ENCODE peak calls at places on chromosome 12, in six cellular contexts. X, A, N, M, P and Q are unnamed samples.

GRCh38 chr12:587551-588322 is 75.5 kb downstream of the NINJ2 start:
- DNase-seq in M (no peak), N (no peak), A (no peak), P (no peak), X (no peak), Q (no peak)

GRCh38 chr12:17030338-17030737 is 424.4 kb upstream of the LMO3 start:
- DNase-seq in X (no peak), M (no peak), P (no peak), A (no peak), N (no peak), Q (no peak)

GRCh38 chr12:107106241-107107025 is 13.1 kb upstream of the CRY1 start:
- DNase-seq in N (no peak), P (no peak), M (no peak), X (no peak), A (no peak), Q (no peak)

GRCh38 chr12:29743801-29744200 is 39.9 kb downstream of the TMTC1 start:
- DNase-seq in P (no peak), A (no peak), X (peak; percentile 79), M (peak; percentile 11), N (no peak), Q (no peak)

GRCh38 chr12:48786591-48787544 is 2.0 kb downstream of the ADCY6 start:
- DNase-seq in A (no peak), P (no peak), N (no peak), M (no peak), X (no peak), Q (no peak)

GRCh38 chr12:96308881-96309280 is 91.4 kb downstream of the CDK17 start:
- DNase-seq in X (no peak), P (no peak), N (no peak), M (peak; percentile 7), A (no peak), Q (no peak)

GRCh38 chr12:62931481-62931880 is 3.5 kb downstream of the PPM1H start:
- DNase-seq in M (no peak), N (no peak), P (no peak), A (no peak), X (no peak), Q (no peak)

GRCh38 chr12:111546758-111547383 is 52.2 kb downstream of the ATXN2 start:
- DNase-seq in M (no peak), P (no peak), N (no peak), X (peak; percentile 38), A (no peak), Q (no peak)

GRCh38 chr12:50283924-50284236 is 560 bp upstream of the LIMA1 start:
- DNase-seq in P (no peak), X (no peak), N (no peak), A (no peak), M (no peak), Q (no peak)

GRCh38 chr12:22709292-22709691 is 84.3 kb downstream of the ETNK1 start:
- DNase-seq in M (no peak), P (peak; percentile 21), A (no peak), X (peak; percentile 24), N (no peak), Q (no peak)

GRCh38 chr12:34289431-34290190 is 267.3 kb downstream of the ALG10 start:
- DNase-seq in N (no peak), P (no peak), X (no peak), M (no peak), A (no peak), Q (no peak)

GRCh38 chr12:109512608-109513007 is 35.2 kb downstream of the UBE3B start:
- DNase-seq in M (no peak), A (no peak), N (no peak), P (no peak), X (no peak), Q (no peak)

GRCh38 chr12:52495385-52495784 is 2.3 kb upstream of the KRT6A start:
- DNase-seq in N (no peak), X (peak; percentile 72), P (peak; percentile 18), A (peak; percentile 35), M (no peak), Q (no peak)

GRCh38 chr12:31274520-31275300 is 51.2 kb downstream of the SINHCAF start:
- DNase-seq in M (no peak), X (no peak), P (no peak), A (no peak), N (no peak), Q (no peak)

GRCh38 chr12:105400227-105400626 is 69.7 kb downstream of the C12orf75 start:
- DNase-seq in A (no peak), P (no peak), N (no peak), X (no peak), M (no peak), Q (no peak)

GRCh38 chr12:977163-977562 is 13.9 kb upstream of the ERC1 start:
- DNase-seq in M (no peak), A (no peak), X (no peak), N (no peak), P (no peak), Q (no peak)

GRCh38 chr12:48966177-48966890 is 5.2 kb downstream of the WNT10B start:
- DNase-seq in A (no peak), N (no peak), M (no peak), X (no peak), P (no peak), Q (no peak)

GRCh38 chr12:86860804-86861203 is 604.6 kb upstream of the MGAT4C start:
- DNase-seq in N (no peak), P (no peak), M (no peak), A (no peak), X (no peak), Q (no peak)

GRCh38 chr12:74903522-74903921 is 306.1 kb downstream of the KCNC2 start:
- DNase-seq in P (peak; percentile 8), N (no peak), M (no peak), A (no peak), X (peak; percentile 38), Q (no peak)

GRCh38 chr12:74910831-74911230 is 298.8 kb downstream of the KCNC2 start:
- DNase-seq in N (no peak), X (no peak), M (no peak), P (no peak), A (no peak), Q (no peak)

GRCh38 chr12:74900232-74900631 is 309.4 kb downstream of the KCNC2 start:
- DNase-seq in P (no peak), M (no peak), N (no peak), A (no peak), X (no peak), Q (no peak)

GRCh38 chr12:74906224-74906623 is 303.4 kb downstream of the KCNC2 start:
- DNase-seq in M (no peak), N (no peak), A (no peak), X (no peak), P (peak; percentile 0), Q (no peak)
- TF ChIP-seq CTCF in M (peak; percentile 2), N (no peak), A (no peak), X (peak; percentile 14), P (peak; percentile 43), Q (peak; percentile 30)

GRCh38 chr12:122834229-122834920 is 882 bp upstream of the HIP1R start:
- DNase-seq in N (no peak), A (peak; percentile 76), X (peak; percentile 45), P (no peak), M (no peak), Q (peak; percentile 56)
- TF ChIP-seq CTCF in N (peak; percentile 14), A (peak; percentile 14), X (no peak), P (peak; percentile 38), M (peak; percentile 30), Q (peak; percentile 26)

GRCh38 chr12:8770499-8770898 is 51.9 kb upstream of the A2ML1 start:
- DNase-seq in N (no peak), X (no peak), M (no peak), A (no peak), P (no peak), Q (no peak)

GRCh38 chr12:8773456-8773855 is 49.0 kb upstream of the A2ML1 start:
- DNase-seq in P (no peak), X (no peak), M (no peak), N (no peak), A (peak; percentile 10), Q (no peak)

GRCh38 chr12:8771072-8771471 is 51.3 kb upstream of the A2ML1 start:
- DNase-seq in X (no peak), P (no peak), N (no peak), A (no peak), M (no peak), Q (no peak)
- TF ChIP-seq CTCF in X (no peak), P (no peak), N (no peak), A (no peak), M (peak; percentile 23), Q (no peak)

GRCh38 chr12:8560986-8561385 is 20.3 kb upstream of the CLEC4E start:
- DNase-seq in P (no peak), M (no peak), X (no peak), A (no peak), N (no peak), Q (no peak)

GRCh38 chr12:8564656-8565055 is 24.0 kb upstream of the CLEC4E start:
- DNase-seq in X (no peak), A (no peak), P (no peak), M (no peak), N (no peak), Q (no peak)

GRCh38 chr12:8563383-8563782 is 22.7 kb upstream of the CLEC4E start:
- DNase-seq in X (no peak), N (no peak), P (no peak), A (no peak), M (no peak), Q (no peak)

GRCh38 chr12:8559676-8560075 is 19.0 kb upstream of the CLEC4E start:
- DNase-seq in M (no peak), P (no peak), A (no peak), X (no peak), N (no peak), Q (no peak)

GRCh38 chr12:8562310-8562709 is 21.6 kb upstream of the CLEC4E start:
- DNase-seq in X (no peak), M (no peak), P (no peak), A (no peak), N (no peak), Q (no peak)
- TF ChIP-seq CTCF in X (peak; percentile 26), M (no peak), P (peak; percentile 69), A (no peak), N (no peak), Q (peak; percentile 30)

GRCh38 chr12:18753481-18754117 is 15.7 kb downstream of the CAPZA3 start:
- DNase-seq in X (no peak), N (no peak), P (no peak), A (no peak), M (no peak), Q (no peak)
- TF ChIP-seq CTCF in X (no peak), N (no peak), P (no peak), A (no peak), M (no peak), Q (no peak)

GRCh38 chr12:70823182-70823976 is 97.2 kb downstream of the PTPRR start:
- DNase-seq in A (no peak), X (no peak), M (no peak), P (no peak), N (no peak), Q (no peak)
- TF ChIP-seq CTCF in A (no peak), X (peak; percentile 1), M (no peak), P (no peak), N (no peak), Q (no peak)

GRCh38 chr12:92717202-92717601 is 14.4 kb downstream of the PLEKHG7 start:
- DNase-seq in N (no peak), A (no peak), P (peak; percentile 9), M (no peak), X (peak; percentile 23), Q (no peak)
- TF ChIP-seq CTCF in N (no peak), A (no peak), P (peak; percentile 70), M (peak; percentile 45), X (peak; percentile 42), Q (peak; percentile 35)

GRCh38 chr12:57888407-57889157 is 42.1 kb upstream of the CTDSP2 start:
- DNase-seq in X (peak; percentile 98), N (peak; percentile 66), P (peak; percentile 43), M (no peak), A (no peak), Q (no peak)
- TF ChIP-seq CTCF in X (no peak), N (no peak), P (no peak), M (no peak), A (no peak), Q (no peak)